ENCODE peak calls at places on chromosomes 3 and 15, in five cellular contexts. E, C, K, L and X are unnamed samples.

GRCh38 chr3:196486263-196486662 is 17.3 kb downstream of the RNF168 start:
- DNase-seq in E (no peak), C (no peak), K (no peak), L (no peak), X (no peak)

GRCh38 chr3:69753179-69753775 is 14.0 kb downstream of the MITF start:
- DNase-seq in E (no peak), C (no peak), K (no peak), L (no peak), X (no peak)

GRCh38 chr3:66532160-66532587 is 31.4 kb upstream of the LRIG1 start:
- DNase-seq in L (no peak), C (no peak), K (no peak), E (no peak), X (no peak)

GRCh38 chr15:75037685-75038084 is 14.3 kb downstream of the PPCDC start:
- DNase-seq in C (no peak), L (no peak), K (no peak), E (no peak), X (no peak)

GRCh38 chr3:129632977-129633376 is 26.5 kb upstream of the PLXND1 start:
- DNase-seq in L (no peak), K (no peak), C (no peak), E (no peak), X (no peak)

GRCh38 chr15:97748576-97748975 is 211.9 kb upstream of the ARRDC4 start:
- DNase-seq in C (no peak), E (no peak), K (no peak), L (no peak), X (no peak)

GRCh38 chr15:78110916-78111475 is 18.6 kb downstream of the SH2D7 start:
- DNase-seq in K (no peak), L (no peak), C (no peak), E (no peak), X (no peak)

GRCh38 chr3:40780341-40780800 is 255.6 kb downstream of the ZNF621 start:
- DNase-seq in K (peak; percentile 78), E (no peak), L (no peak), C (no peak), X (no peak)

GRCh38 chr3:183253961-183254815 is 1.1 kb downstream of the B3GNT5 start:
- DNase-seq in E (peak; percentile 62), C (no peak), L (peak; percentile 9), K (peak; percentile 74), X (no peak)

GRCh38 chr15:81105521-81105920 is 28.5 kb upstream of the CFAP161 start:
- DNase-seq in C (no peak), E (no peak), K (no peak), L (no peak), X (no peak)

GRCh38 chr3:45118615-45119062 is 27.5 kb downstream of the CDCP1 start:
- DNase-seq in K (no peak), L (no peak), C (no peak), E (no peak), X (no peak)

GRCh38 chr3:149179225-149179624 is 42.4 kb downstream of the CP start:
- DNase-seq in C (no peak), K (no peak), L (no peak), E (no peak), X (no peak)

GRCh38 chr3:172591876-172592771 is 68.9 kb upstream of the TNFSF10 start:
- DNase-seq in K (no peak), C (peak; percentile 23), E (peak; percentile 66), L (peak; percentile 70), X (no peak)

GRCh38 chr15:67774626-67775025 is 50.7 kb upstream of the SKOR1 start:
- DNase-seq in E (no peak), C (no peak), L (no peak), K (no peak), X (no peak)

GRCh38 chr15:71708052-71708432 is 102.3 kb upstream of the NR2E3 start:
- DNase-seq in C (no peak), L (no peak), E (no peak), K (no peak), X (no peak)

GRCh38 chr3:32959370-32959769 is 7.9 kb downstream of the CCR4 start:
- DNase-seq in E (no peak), C (no peak), K (no peak), L (no peak), X (no peak)

GRCh38 chr3:63931290-63931689 is 19.1 kb upstream of the SCAANT1 start:
- DNase-seq in C (no peak), K (no peak), E (no peak), L (no peak), X (no peak)

GRCh38 chr3:12440927-12441326 is 43.4 kb upstream of the TSEN2 start:
- DNase-seq in C (no peak), L (no peak), K (no peak), E (no peak), X (no peak)

GRCh38 chr3:23750573-23751484 is 54.9 kb upstream of the UBE2E1 start:
- DNase-seq in K (no peak), E (no peak), L (no peak), C (no peak), X (no peak)

GRCh38 chr3:49785565-49786356 is 581 bp downstream of the IP6K1 start:
- DNase-seq in K (no peak), E (peak; percentile 53), C (no peak), L (peak; percentile 24), X (no peak)

GRCh38 chr3:174318146-174318545 is 541.0 kb upstream of the NAALADL2 start:
- DNase-seq in L (no peak), K (no peak), E (no peak), C (no peak), X (no peak)

GRCh38 chr3:128498127-128498626 is 5.2 kb upstream of the GATA2 start:
- DNase-seq in L (no peak), C (no peak), E (no peak), K (no peak), X (no peak)

GRCh38 chr3:22609139-22609538 is 594.0 kb upstream of the UBE2E2 start:
- DNase-seq in K (no peak), C (no peak), E (no peak), L (no peak), X (no peak)

GRCh38 chr3:188349276-188349962 is 195.5 kb downstream of the LPP start:
- DNase-seq in C (no peak), L (no peak), E (no peak), K (no peak), X (no peak)

GRCh38 chr15:68463444-68463843 is 31.5 kb upstream of the ITGA11 start:
- DNase-seq in K (no peak), L (no peak), C (no peak), E (no peak), X (no peak)

GRCh38 chr15:74320358-74321247 is 46.8 kb downstream of the CYP11A1 start:
- DNase-seq in E (peak; percentile 46), L (no peak), K (no peak), C (no peak), X (peak; percentile 47)

GRCh38 chr3:38602576-38603250 is 46.8 kb downstream of the SCN5A start:
- DNase-seq in E (no peak), C (no peak), K (peak; percentile 8), L (no peak), X (no peak)

GRCh38 chr15:92636950-92637481 is 18.6 kb downstream of the FAM174B start:
- DNase-seq in E (no peak), C (no peak), K (peak; percentile 88), L (no peak), X (no peak)

GRCh38 chr3:107416886-107417285 is 39.6 kb downstream of the CCDC54 start:
- DNase-seq in C (no peak), E (no peak), K (no peak), L (no peak), X (no peak)

GRCh38 chr3:105904683-105905320 is 36.0 kb upstream of the CBLB start:
- DNase-seq in C (no peak), E (no peak), L (no peak), K (no peak), X (no peak)

GRCh38 chr3:16409032-16409431 is 104.5 kb downstream of the RFTN1 start:
- DNase-seq in E (no peak), K (no peak), L (no peak), C (no peak), X (no peak)

GRCh38 chr15:28984421-28985375 is 98.9 kb downstream of the APBA2 start:
- DNase-seq in C (no peak), L (no peak), E (no peak), K (no peak), X (no peak)

GRCh38 chr3:66428733-66429132 is 72.1 kb downstream of the LRIG1 start:
- DNase-seq in E (no peak), L (no peak), K (no peak), C (no peak), X (no peak)

GRCh38 chr3:122676759-122677158 is 3.9 kb upstream of the PARP14 start:
- DNase-seq in E (no peak), K (no peak), L (no peak), C (no peak), X (no peak)

GRCh38 chr3:129305592-129306091 is 27.0 kb downstream of the HMCES start:
- DNase-seq in K (peak; percentile 94), E (no peak), C (no peak), L (no peak), X (peak; percentile 68)

GRCh38 chr3:69740103-69741021 is 1.1 kb downstream of the MITF start:
- DNase-seq in L (no peak), E (peak; percentile 16), K (peak; percentile 79), C (no peak), X (no peak)

GRCh38 chr3:43309372-43310305 is 23.3 kb downstream of the SNRK start:
- DNase-seq in E (no peak), K (no peak), C (no peak), L (no peak), X (no peak)

GRCh38 chr3:152291649-152292066 is 22.9 kb downstream of the MBNL1 start:
- DNase-seq in L (no peak), K (no peak), C (no peak), E (no peak), X (no peak)